ENCODE peak calls at places on chromosomes 11 and 22, in eight cellular contexts. One of them, this sample, is unnamed.

GRCh38 chr22:29105468-29105867 is 32.6 kb downstream of the KREMEN1 start:
- DNase-seq in AG04450: no peak
- DNase-seq in aorta: no peak
- DNase-seq in HCT116: no peak
- DNase-seq in fibroblast of mammary gland: peak
- DNase-seq in NB4: no peak
- DNase-seq in SJSA1: no peak
- DNase-seq in endothelial cell: no peak
- DNase-seq in this sample: no peak

GRCh38 chr11:27471588-27472397 is 797 bp downstream of the LGR4 start:
- DNase-seq in AG04450: no peak
- DNase-seq in aorta: peak
- DNase-seq in HCT116: no peak
- DNase-seq in fibroblast of mammary gland: no peak
- DNase-seq in NB4: peak
- DNase-seq in SJSA1: no peak
- DNase-seq in endothelial cell: peak
- DNase-seq in this sample: no peak

GRCh38 chr22:42473484-42474193 is 41.4 kb upstream of the NFAM1 start:
- DNase-seq in AG04450: peak
- DNase-seq in aorta: no peak
- DNase-seq in HCT116: peak
- DNase-seq in fibroblast of mammary gland: peak
- DNase-seq in NB4: peak
- DNase-seq in SJSA1: peak
- DNase-seq in endothelial cell: peak
- DNase-seq in this sample: peak

GRCh38 chr11:13577881-13578280 is 82.1 kb upstream of the PTH start:
- DNase-seq in AG04450: no peak
- DNase-seq in aorta: no peak
- DNase-seq in HCT116: no peak
- DNase-seq in fibroblast of mammary gland: no peak
- DNase-seq in NB4: no peak
- DNase-seq in SJSA1: no peak
- DNase-seq in endothelial cell: no peak
- DNase-seq in this sample: no peak

GRCh38 chr11:62433553-62434301 is 14.9 kb downstream of the SCGB1A1 start:
- DNase-seq in AG04450: no peak
- DNase-seq in aorta: no peak
- DNase-seq in HCT116: no peak
- DNase-seq in fibroblast of mammary gland: no peak
- DNase-seq in NB4: no peak
- DNase-seq in SJSA1: no peak
- DNase-seq in endothelial cell: no peak
- DNase-seq in this sample: no peak

GRCh38 chr11:9752091-9752490 is 88.2 kb downstream of the SWAP70 start:
- DNase-seq in AG04450: no peak
- DNase-seq in aorta: no peak
- DNase-seq in HCT116: no peak
- DNase-seq in fibroblast of mammary gland: peak
- DNase-seq in NB4: peak
- DNase-seq in SJSA1: no peak
- DNase-seq in endothelial cell: no peak
- DNase-seq in this sample: no peak

GRCh38 chr11:134574425-134574824 is 162.4 kb upstream of the B3GAT1 start:
- DNase-seq in AG04450: no peak
- DNase-seq in aorta: peak
- DNase-seq in HCT116: no peak
- DNase-seq in fibroblast of mammary gland: no peak
- DNase-seq in NB4: no peak
- DNase-seq in SJSA1: no peak
- DNase-seq in endothelial cell: no peak
- DNase-seq in this sample: no peak

GRCh38 chr22:46122980-46123693 is 27.2 kb upstream of the PPARA start:
- DNase-seq in AG04450: no peak
- DNase-seq in aorta: no peak
- DNase-seq in HCT116: no peak
- DNase-seq in fibroblast of mammary gland: no peak
- DNase-seq in NB4: peak
- DNase-seq in SJSA1: no peak
- DNase-seq in endothelial cell: no peak
- DNase-seq in this sample: no peak

GRCh38 chr11:127651175-127651887 is 650.8 kb upstream of the KIRREL3 start:
- DNase-seq in AG04450: peak
- DNase-seq in aorta: no peak
- DNase-seq in HCT116: no peak
- DNase-seq in fibroblast of mammary gland: peak
- DNase-seq in NB4: no peak
- DNase-seq in SJSA1: peak
- DNase-seq in endothelial cell: no peak
- DNase-seq in this sample: no peak

GRCh38 chr11:1877211-1878133 is 14.2 kb downstream of the PRR33 start:
- DNase-seq in AG04450: no peak
- DNase-seq in aorta: peak
- DNase-seq in HCT116: no peak
- DNase-seq in fibroblast of mammary gland: peak
- DNase-seq in NB4: no peak
- DNase-seq in SJSA1: no peak
- DNase-seq in endothelial cell: no peak
- DNase-seq in this sample: no peak

GRCh38 chr22:29700949-29701927 is 18.6 kb upstream of the CABP7 start:
- DNase-seq in AG04450: no peak
- DNase-seq in aorta: no peak
- DNase-seq in HCT116: peak
- DNase-seq in fibroblast of mammary gland: peak
- DNase-seq in NB4: peak
- DNase-seq in SJSA1: no peak
- DNase-seq in endothelial cell: peak
- DNase-seq in this sample: no peak

GRCh38 chr11:74639533-74639932 is 47.2 kb downstream of the POLD3 start:
- DNase-seq in AG04450: no peak
- DNase-seq in aorta: no peak
- DNase-seq in HCT116: no peak
- DNase-seq in fibroblast of mammary gland: no peak
- DNase-seq in NB4: no peak
- DNase-seq in SJSA1: no peak
- DNase-seq in endothelial cell: no peak
- DNase-seq in this sample: no peak

This sample was measured in iPS DF 6.9.